ENCODE peak calls at places on chromosomes 3 and 15, in five cellular contexts. H is gastrocnemius medialis; N is CD4-positive, alpha-beta T cell; Q is upper lobe of right lung; K is Panc1. S is an unnamed sample. For H3K27me3, the result is how much of the 10 kb centered on the place peaks cover.

GRCh38 chr15:47331796-47332480 is 385.4 kb upstream of the SEMA6D start:
- ATAC-seq in H (peak), N (no peak), Q (peak), K (no peak), S (no peak)

GRCh38 chr3:10986592-10986991 is 6.0 kb upstream of the SLC6A1 start:
- ATAC-seq in H (no peak), N (no peak), Q (no peak), K (no peak), S (no peak)

GRCh38 chr3:160577551-160578195 is 12.3 kb upstream of the KPNA4 start:
- ATAC-seq in H (peak), N (no peak), Q (peak), K (peak), S (no peak)

GRCh38 chr3:113948015-113948917 is 453 bp downstream of the ZDHHC23 start:
- ATAC-seq in H (peak), N (peak), Q (peak), K (peak), S (peak)

GRCh38 chr3:171781711-171782127 is 28.6 kb downstream of the PLD1 start:
- ATAC-seq in H (no peak), N (no peak), Q (no peak), K (peak), S (no peak)

GRCh38 chr3:148718982-148719862 is 21.5 kb downstream of the AGTR1 start:
- ATAC-seq in H (no peak), N (no peak), Q (no peak), K (no peak), S (no peak)

GRCh38 chr3:89698208-89698830 is 590.9 kb downstream of the EPHA3 start:
- ATAC-seq in H (no peak), N (no peak), Q (no peak), K (no peak), S (no peak)

GRCh38 chr15:80003171-80003570 is 32.2 kb upstream of the BCL2A1 start:
- ATAC-seq in H (no peak), N (no peak), Q (no peak), K (no peak), S (no peak)

GRCh38 chr3:141164844-141165243 is 66.8 kb upstream of the PXYLP1 start:
- ATAC-seq in H (no peak), N (no peak), Q (no peak), K (no peak), S (no peak)

GRCh38 chr3:197520311-197521276 is 35.2 kb downstream of the BDH1 start:
- ATAC-seq in H (no peak), N (peak), Q (peak), K (peak), S (no peak)

GRCh38 chr15:42060797-42061196 is 33.6 kb downstream of the PLA2G4D start:
- ATAC-seq in H (peak), N (no peak), Q (no peak), K (no peak), S (no peak)

GRCh38 chr3:152505926-152506325 is 237.2 kb downstream of the MBNL1 start:
- ATAC-seq in H (no peak), N (no peak), Q (no peak), K (no peak), S (no peak)

GRCh38 chr15:63473007-63473748 is 31.2 kb upstream of the USP3 start:
- ATAC-seq in H (no peak), N (peak), Q (peak), K (no peak), S (no peak)

GRCh38 chr15:72168131-72168825 is 29.3 kb downstream of the GRAMD2A start:
- ATAC-seq in H (no peak), N (no peak), Q (peak), K (no peak), S (no peak)

GRCh38 chr15:45347033-45347432 is 31.3 kb downstream of the GATM start:
- ATAC-seq in H (no peak), N (no peak), Q (peak), K (no peak), S (no peak)

GRCh38 chr15:67107014-67107812 is 41.8 kb downstream of the SMAD3 start:
- ATAC-seq in H (peak), N (no peak), Q (peak), K (peak), S (peak)

DNA sequence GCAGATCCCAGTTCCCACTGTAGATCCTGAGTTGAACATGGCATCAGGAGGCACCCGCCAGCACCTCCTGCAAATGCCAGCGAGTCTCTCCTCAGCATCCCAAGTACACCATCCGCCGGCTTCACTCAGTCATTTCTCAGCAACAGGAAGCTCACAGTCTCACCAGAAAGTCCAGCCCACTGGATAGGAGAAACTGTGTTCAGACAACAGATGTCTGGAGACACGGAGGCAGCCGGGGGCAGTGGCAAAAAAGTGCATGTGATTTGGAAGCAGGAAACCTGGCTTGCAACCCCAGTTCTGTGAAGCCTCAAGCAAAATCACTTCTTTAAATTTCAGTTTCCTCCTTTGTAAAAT is 68.7 kb downstream of the SRGAP3 start:
- ATAC-seq in H (no peak), N (no peak), Q (no peak), K (no peak), S (no peak)
- H3K27me3 ChIP-seq in H (under half), N (under half), Q (under half), K (under half), S (under half)

DNA sequence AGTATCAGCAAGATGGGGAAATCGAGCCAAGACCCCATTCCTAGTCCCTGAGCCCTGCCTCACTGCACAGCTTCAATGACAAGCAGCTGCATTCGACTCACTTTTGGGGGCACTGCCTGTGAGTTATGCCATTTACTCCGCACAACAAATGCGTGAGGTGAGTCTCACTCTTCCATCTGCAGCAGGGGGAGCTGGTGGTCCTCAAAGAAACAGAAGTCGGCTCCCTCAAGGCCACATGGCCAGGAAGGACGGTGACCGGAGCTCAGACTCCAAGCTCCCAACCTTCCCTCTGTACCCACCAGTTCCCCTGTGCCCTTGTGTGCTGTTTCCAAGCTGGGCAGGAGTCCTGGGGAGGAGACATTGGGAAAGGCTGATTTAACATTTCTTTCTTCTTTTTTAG is 127.7 kb upstream of the IQSEC1 start:
- ATAC-seq in H (no peak), N (no peak), Q (no peak), K (no peak), S (no peak)
- H3K27me3 ChIP-seq in H (under half), N (under half), Q (under half), K (under half), S (half or more)

GRCh38 chr3:38136807-38137614 is at the start of gene ACAA1:
- ATAC-seq in H (peak), N (peak), Q (peak), K (peak), S (peak)
- H3K27me3 ChIP-seq in H (under half), N (under half), Q (under half), K (under half), S (under half)

DNA sequence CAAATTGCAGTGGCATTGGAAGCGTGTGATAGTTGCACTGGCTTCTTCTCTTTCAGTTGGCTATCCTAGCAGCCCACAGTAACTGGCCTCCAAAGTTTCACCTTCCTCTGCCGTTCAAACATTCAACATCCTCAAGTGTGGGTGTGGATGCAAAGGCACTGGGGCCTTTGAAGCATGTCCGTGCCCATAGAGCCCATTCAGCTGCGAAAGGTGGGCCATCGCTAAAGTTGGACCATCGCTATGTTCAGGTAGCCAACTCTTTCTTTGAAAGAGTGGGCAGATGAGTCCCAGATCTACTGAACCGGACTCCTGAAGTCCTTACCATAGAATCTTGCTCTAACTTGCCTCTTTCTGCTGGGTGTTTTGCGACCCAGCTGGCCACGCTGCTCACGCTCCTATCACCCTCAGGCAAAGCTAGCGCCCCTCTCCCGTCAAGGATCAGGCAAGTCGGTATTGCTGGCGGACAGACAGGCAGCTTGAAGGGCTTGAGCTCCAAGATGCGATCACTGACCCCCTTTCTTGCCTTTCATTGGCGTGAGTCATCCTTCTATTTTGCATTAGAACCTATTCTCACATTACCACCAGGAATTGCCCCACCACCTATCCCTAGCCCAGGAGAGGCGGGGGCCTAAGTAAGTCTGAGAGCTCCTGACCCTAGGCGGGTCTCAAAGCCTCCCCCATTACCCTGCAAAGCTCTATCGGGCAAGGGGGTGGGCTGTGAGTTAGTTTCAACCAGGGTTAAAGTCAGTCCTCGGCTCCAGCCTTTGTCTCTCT is 28.7 kb downstream of the ZIC4 start:
- ATAC-seq in H (no peak), N (no peak), Q (no peak), K (no peak), S (no peak)
- H3K27me3 ChIP-seq in H (half or more), N (half or more), Q (half or more), K (under half), S (half or more)

S was measured in gastroesophageal sphincter.